ENCODE peak calls at places on chromosomes 6 and 20, in ten cellular contexts. One of them, this sample, is unnamed.

GRCh38 chr20:43667341-43668132 is 623 bp downstream of the MYBL2 start:
- DNase-seq in upper lobe of right lung: no peak
- DNase-seq in cardiac fibroblast: no peak
- DNase-seq in tibial artery: no peak
- DNase-seq in ovary: no peak
- DNase-seq in endodermal cell: peak; percentile 84
- DNase-seq in PC-9: no peak
- DNase-seq in AG04450: no peak
- DNase-seq in AG09309: no peak
- DNase-seq in MM.1S: peak; percentile 18
- DNase-seq in this sample: no peak

GRCh38 chr6:26172496-26172958 is 85.3 kb downstream of the HFE start:
- DNase-seq in cardiac fibroblast: peak; percentile 57
- DNase-seq in tibial artery: no peak
- DNase-seq in ovary: no peak
- DNase-seq in endodermal cell: no peak
- DNase-seq in upper lobe of right lung: no peak
- DNase-seq in PC-9: no peak
- DNase-seq in AG04450: no peak
- DNase-seq in MM.1S: peak; percentile 43
- DNase-seq in AG09309: no peak
- DNase-seq in this sample: no peak

GRCh38 chr6:14079971-14080370 is 37.6 kb upstream of the CD83 start:
- DNase-seq in upper lobe of right lung: no peak
- DNase-seq in cardiac fibroblast: no peak
- DNase-seq in endodermal cell: no peak
- DNase-seq in AG09309: no peak
- DNase-seq in MM.1S: no peak
- DNase-seq in ovary: no peak
- DNase-seq in tibial artery: no peak
- DNase-seq in PC-9: no peak
- DNase-seq in AG04450: no peak
- DNase-seq in this sample: no peak

GRCh38 chr20:14957416-14957815 is 620.0 kb upstream of the FLRT3 start:
- DNase-seq in AG04450: no peak
- DNase-seq in ovary: no peak
- DNase-seq in tibial artery: no peak
- DNase-seq in PC-9: no peak
- DNase-seq in endodermal cell: peak; percentile 61
- DNase-seq in AG09309: no peak
- DNase-seq in MM.1S: no peak
- DNase-seq in cardiac fibroblast: no peak
- DNase-seq in upper lobe of right lung: no peak
- DNase-seq in this sample: no peak

GRCh38 chr6:19605624-19606023 is 231.5 kb upstream of the ID4 start:
- DNase-seq in endodermal cell: no peak
- DNase-seq in AG09309: no peak
- DNase-seq in upper lobe of right lung: no peak
- DNase-seq in MM.1S: no peak
- DNase-seq in cardiac fibroblast: no peak
- DNase-seq in PC-9: no peak
- DNase-seq in ovary: no peak
- DNase-seq in tibial artery: no peak
- DNase-seq in AG04450: no peak
- DNase-seq in this sample: no peak

GRCh38 chr6:170286246-170286933 is 4.5 kb downstream of the DLL1 start:
- DNase-seq in AG09309: no peak
- DNase-seq in cardiac fibroblast: peak; percentile 78
- DNase-seq in MM.1S: no peak
- DNase-seq in upper lobe of right lung: peak; percentile 65
- DNase-seq in endodermal cell: peak; percentile 72
- DNase-seq in tibial artery: no peak
- DNase-seq in ovary: no peak
- DNase-seq in AG04450: no peak
- DNase-seq in PC-9: no peak
- DNase-seq in this sample: no peak

GRCh38 chr6:126947070-126947469 is 171.4 kb upstream of the RSPO3 start:
- DNase-seq in upper lobe of right lung: no peak
- DNase-seq in endodermal cell: no peak
- DNase-seq in PC-9: no peak
- DNase-seq in MM.1S: no peak
- DNase-seq in AG04450: no peak
- DNase-seq in cardiac fibroblast: no peak
- DNase-seq in ovary: no peak
- DNase-seq in tibial artery: peak; percentile 87
- DNase-seq in AG09309: no peak
- DNase-seq in this sample: peak; percentile 14

GRCh38 chr6:129263117-129263516 is 380.2 kb downstream of the LAMA2 start:
- DNase-seq in ovary: no peak
- DNase-seq in endodermal cell: no peak
- DNase-seq in MM.1S: no peak
- DNase-seq in upper lobe of right lung: no peak
- DNase-seq in cardiac fibroblast: no peak
- DNase-seq in PC-9: no peak
- DNase-seq in AG04450: no peak
- DNase-seq in tibial artery: no peak
- DNase-seq in AG09309: no peak
- DNase-seq in this sample: no peak

GRCh38 chr20:37416202-37417145 is 70.5 kb downstream of the SRC start:
- DNase-seq in upper lobe of right lung: no peak
- DNase-seq in PC-9: no peak
- DNase-seq in AG09309: no peak
- DNase-seq in cardiac fibroblast: no peak
- DNase-seq in MM.1S: no peak
- DNase-seq in endodermal cell: peak; percentile 53
- DNase-seq in ovary: no peak
- DNase-seq in AG04450: no peak
- DNase-seq in tibial artery: no peak
- DNase-seq in this sample: no peak

GRCh38 chr20:37418591-37418990 is 72.7 kb downstream of the SRC start:
- DNase-seq in PC-9: no peak
- DNase-seq in upper lobe of right lung: no peak
- DNase-seq in AG09309: no peak
- DNase-seq in MM.1S: no peak
- DNase-seq in cardiac fibroblast: no peak
- DNase-seq in AG04450: no peak
- DNase-seq in endodermal cell: no peak
- DNase-seq in tibial artery: no peak
- DNase-seq in ovary: no peak
- DNase-seq in this sample: no peak

GRCh38 chr20:37417146-37417856 is 71.4 kb downstream of the SRC start:
- DNase-seq in AG04450: no peak
- DNase-seq in upper lobe of right lung: no peak
- DNase-seq in endodermal cell: peak; percentile 60
- DNase-seq in AG09309: no peak
- DNase-seq in cardiac fibroblast: no peak
- DNase-seq in MM.1S: no peak
- DNase-seq in tibial artery: no peak
- DNase-seq in ovary: no peak
- DNase-seq in PC-9: no peak
- DNase-seq in this sample: no peak

GRCh38 chr20:37419307-37419706 is 73.4 kb downstream of the SRC start:
- DNase-seq in endodermal cell: no peak
- DNase-seq in ovary: no peak
- DNase-seq in cardiac fibroblast: no peak
- DNase-seq in upper lobe of right lung: no peak
- DNase-seq in MM.1S: no peak
- DNase-seq in tibial artery: no peak
- DNase-seq in PC-9: no peak
- DNase-seq in AG04450: no peak
- DNase-seq in AG09309: no peak
- DNase-seq in this sample: no peak

DNA sequence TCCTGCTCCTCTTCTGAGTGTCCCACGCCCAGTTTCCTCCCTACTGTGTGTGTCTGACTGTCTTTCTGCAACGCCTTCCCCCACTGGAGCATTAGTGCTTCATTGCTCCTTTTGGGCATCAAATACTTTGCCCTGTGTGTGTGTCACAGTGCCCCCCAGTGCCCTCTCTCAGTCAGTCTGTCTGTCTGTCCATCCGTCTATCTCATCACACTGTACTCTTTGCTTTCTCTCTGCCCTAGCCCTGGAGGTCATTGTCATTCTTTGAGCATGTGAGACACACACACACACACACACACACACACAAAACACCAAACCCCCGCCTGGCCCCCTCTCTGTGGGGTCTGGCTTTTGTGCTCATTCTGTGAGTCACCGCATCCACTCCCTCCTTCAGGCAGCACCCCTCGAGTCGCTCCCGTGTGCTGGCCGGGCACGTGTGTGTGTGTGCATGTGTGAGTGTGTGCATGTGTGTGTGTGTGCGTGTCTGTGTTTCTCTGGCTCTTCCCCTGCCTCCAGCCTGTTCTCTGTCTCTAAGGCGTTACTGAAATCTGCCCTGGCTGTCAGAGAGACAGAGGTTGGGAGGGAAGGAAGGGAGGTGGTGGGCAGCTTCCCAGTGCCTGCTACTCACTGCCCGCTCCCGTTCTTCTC is 72.0 kb downstream of the SRC start:
- DNase-seq in AG09309: no peak
- DNase-seq in AG04450: no peak
- DNase-seq in upper lobe of right lung: no peak
- DNase-seq in cardiac fibroblast: no peak
- DNase-seq in MM.1S: no peak
- DNase-seq in ovary: no peak
- DNase-seq in tibial artery: no peak
- DNase-seq in endodermal cell: no peak
- DNase-seq in PC-9: no peak
- DNase-seq in this sample: no peak
- TF ChIP-seq CTCF in AG09309: peak; percentile 3
- TF ChIP-seq CTCF in AG04450: no peak
- TF ChIP-seq CTCF in upper lobe of right lung: no peak
- TF ChIP-seq CTCF in cardiac fibroblast: no peak
- TF ChIP-seq CTCF in MM.1S: no peak
- TF ChIP-seq CTCF in ovary: no peak
- TF ChIP-seq CTCF in tibial artery: no peak
- TF ChIP-seq CTCF in endodermal cell: no peak
- TF ChIP-seq CTCF in PC-9: no peak
- TF ChIP-seq CTCF in this sample: no peak

GRCh38 chr6:156511570-156511969 is 265.6 kb upstream of the ARID1B start:
- DNase-seq in AG04450: no peak
- DNase-seq in cardiac fibroblast: no peak
- DNase-seq in MM.1S: no peak
- DNase-seq in PC-9: no peak
- DNase-seq in upper lobe of right lung: no peak
- DNase-seq in AG09309: no peak
- DNase-seq in ovary: no peak
- DNase-seq in tibial artery: no peak
- DNase-seq in endodermal cell: no peak
- DNase-seq in this sample: no peak

GRCh38 chr6:156517090-156517489 is 260.1 kb upstream of the ARID1B start:
- DNase-seq in ovary: no peak
- DNase-seq in AG04450: no peak
- DNase-seq in AG09309: no peak
- DNase-seq in tibial artery: no peak
- DNase-seq in endodermal cell: no peak
- DNase-seq in cardiac fibroblast: no peak
- DNase-seq in upper lobe of right lung: no peak
- DNase-seq in PC-9: no peak
- DNase-seq in MM.1S: no peak
- DNase-seq in this sample: no peak

GRCh38 chr6:156514186-156514585 is 263.0 kb upstream of the ARID1B start:
- DNase-seq in AG04450: no peak
- DNase-seq in upper lobe of right lung: no peak
- DNase-seq in endodermal cell: no peak
- DNase-seq in tibial artery: no peak
- DNase-seq in ovary: no peak
- DNase-seq in PC-9: no peak
- DNase-seq in MM.1S: no peak
- DNase-seq in cardiac fibroblast: no peak
- DNase-seq in AG09309: no peak
- DNase-seq in this sample: no peak

GRCh38 chr6:156513504-156513903 is 263.7 kb upstream of the ARID1B start:
- DNase-seq in upper lobe of right lung: no peak
- DNase-seq in ovary: no peak
- DNase-seq in PC-9: no peak
- DNase-seq in tibial artery: no peak
- DNase-seq in AG04450: no peak
- DNase-seq in AG09309: no peak
- DNase-seq in MM.1S: no peak
- DNase-seq in endodermal cell: no peak
- DNase-seq in cardiac fibroblast: no peak
- DNase-seq in this sample: no peak

DNA sequence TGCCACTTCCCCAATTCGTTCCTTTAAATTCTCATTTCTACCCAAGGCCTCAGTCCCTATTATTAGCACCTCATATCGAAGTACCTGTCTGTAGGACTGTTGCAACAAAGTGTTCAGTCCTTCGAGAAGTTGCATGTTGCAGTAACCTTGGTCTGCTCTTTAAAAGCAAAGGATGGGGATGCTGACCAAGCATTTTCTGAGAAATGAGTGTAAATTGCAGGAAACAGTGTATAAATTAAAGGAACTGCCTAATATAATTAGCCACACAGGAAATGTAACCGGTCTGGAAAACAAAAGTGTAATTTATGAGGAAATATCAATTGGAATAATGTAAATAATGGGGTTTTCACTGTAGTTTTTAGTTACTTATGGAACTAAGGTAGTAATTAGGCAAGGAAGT is 261.9 kb upstream of the ARID1B start:
- DNase-seq in tibial artery: no peak
- DNase-seq in endodermal cell: no peak
- DNase-seq in MM.1S: no peak
- DNase-seq in AG04450: no peak
- DNase-seq in AG09309: no peak
- DNase-seq in ovary: no peak
- DNase-seq in PC-9: no peak
- DNase-seq in upper lobe of right lung: no peak
- DNase-seq in cardiac fibroblast: no peak
- DNase-seq in this sample: no peak
- H3K4me3 ChIP-seq in tibial artery: no peak overlapping the region
- H3K4me3 ChIP-seq in endodermal cell: no peak overlapping the region
- H3K4me3 ChIP-seq in MM.1S: no peak overlapping the region
- H3K4me3 ChIP-seq in AG04450: no peak overlapping the region
- H3K4me3 ChIP-seq in AG09309: no peak overlapping the region
- H3K4me3 ChIP-seq in ovary: no peak overlapping the region
- H3K4me3 ChIP-seq in PC-9: no peak overlapping the region
- H3K4me3 ChIP-seq in upper lobe of right lung: no peak overlapping the region
- H3K4me3 ChIP-seq in cardiac fibroblast: no peak overlapping the region
- H3K4me3 ChIP-seq in this sample: no peak overlapping the region

DNA sequence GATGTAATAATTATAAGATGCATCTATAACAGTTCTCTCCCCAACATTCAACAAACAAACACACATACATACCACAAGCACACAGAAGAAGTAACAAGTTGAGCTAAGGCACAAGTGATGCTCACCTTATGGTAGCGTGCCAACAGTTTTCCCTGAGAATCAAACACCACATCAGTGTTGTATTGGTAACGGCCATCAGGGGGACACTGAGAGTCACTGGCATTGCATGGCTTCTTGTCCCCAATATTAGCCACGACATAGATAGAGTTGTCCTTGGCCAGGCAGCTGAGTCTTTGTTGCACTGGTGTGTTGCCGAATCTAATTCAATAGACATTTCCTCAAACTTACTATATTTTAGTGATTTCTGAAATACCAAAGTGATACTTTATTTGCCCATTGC is 14.8 kb upstream of the VNN1 start:
- DNase-seq in PC-9: no peak
- DNase-seq in AG09309: no peak
- DNase-seq in tibial artery: no peak
- DNase-seq in ovary: no peak
- DNase-seq in AG04450: no peak
- DNase-seq in cardiac fibroblast: no peak
- DNase-seq in endodermal cell: peak; percentile 68
- DNase-seq in MM.1S: no peak
- DNase-seq in upper lobe of right lung: no peak
- DNase-seq in this sample: no peak
- TF ChIP-seq CTCF in PC-9: peak; percentile 38
- TF ChIP-seq CTCF in AG09309: no peak
- TF ChIP-seq CTCF in tibial artery: no peak
- TF ChIP-seq CTCF in ovary: no peak
- TF ChIP-seq CTCF in AG04450: no peak
- TF ChIP-seq CTCF in cardiac fibroblast: no peak
- TF ChIP-seq CTCF in endodermal cell: peak; percentile 71
- TF ChIP-seq CTCF in MM.1S: peak; percentile 5
- TF ChIP-seq CTCF in upper lobe of right lung: no peak
- TF ChIP-seq CTCF in this sample: no peak

GRCh38 chr20:6055161-6055783 is 1.4 kb upstream of the LRRN4 start:
- DNase-seq in endodermal cell: no peak
- DNase-seq in PC-9: no peak
- DNase-seq in upper lobe of right lung: no peak
- DNase-seq in cardiac fibroblast: no peak
- DNase-seq in ovary: no peak
- DNase-seq in tibial artery: no peak
- DNase-seq in AG09309: no peak
- DNase-seq in AG04450: no peak
- DNase-seq in MM.1S: no peak
- DNase-seq in this sample: no peak

GRCh38 chr20:6053776-6054688 is at the start of gene LRRN4:
- DNase-seq in endodermal cell: peak; percentile 88
- DNase-seq in ovary: no peak
- DNase-seq in AG04450: no peak
- DNase-seq in cardiac fibroblast: peak; percentile 16
- DNase-seq in PC-9: peak; percentile 79
- DNase-seq in AG09309: no peak
- DNase-seq in tibial artery: no peak
- DNase-seq in MM.1S: no peak
- DNase-seq in upper lobe of right lung: peak; percentile 69
- DNase-seq in this sample: no peak

GRCh38 chr20:6053064-6053775 is 640 bp downstream of the LRRN4 start:
- DNase-seq in AG09309: no peak
- DNase-seq in ovary: no peak
- DNase-seq in PC-9: no peak
- DNase-seq in AG04450: no peak
- DNase-seq in cardiac fibroblast: no peak
- DNase-seq in upper lobe of right lung: no peak
- DNase-seq in endodermal cell: no peak
- DNase-seq in tibial artery: no peak
- DNase-seq in MM.1S: no peak
- DNase-seq in this sample: no peak

GRCh38 chr20:6048391-6048790 is 5.5 kb downstream of the LRRN4 start:
- DNase-seq in PC-9: no peak
- DNase-seq in ovary: no peak
- DNase-seq in upper lobe of right lung: no peak
- DNase-seq in endodermal cell: no peak
- DNase-seq in AG04450: no peak
- DNase-seq in tibial artery: no peak
- DNase-seq in MM.1S: no peak
- DNase-seq in AG09309: no peak
- DNase-seq in cardiac fibroblast: no peak
- DNase-seq in this sample: no peak

GRCh38 chr20:6051505-6051904 is 2.4 kb downstream of the LRRN4 start:
- DNase-seq in cardiac fibroblast: peak; percentile 45
- DNase-seq in ovary: no peak
- DNase-seq in AG09309: peak; percentile 48
- DNase-seq in endodermal cell: no peak
- DNase-seq in upper lobe of right lung: no peak
- DNase-seq in tibial artery: no peak
- DNase-seq in MM.1S: no peak
- DNase-seq in AG04450: peak; percentile 11
- DNase-seq in PC-9: no peak
- DNase-seq in this sample: no peak
- H3K4me3 ChIP-seq in cardiac fibroblast: no peak overlapping the region
- H3K4me3 ChIP-seq in ovary: no peak overlapping the region
- H3K4me3 ChIP-seq in AG09309: peak overlapping the region; percentile 34
- H3K4me3 ChIP-seq in endodermal cell: peak overlapping the region; percentile 80
- H3K4me3 ChIP-seq in upper lobe of right lung: peak overlapping the region; percentile 45
- H3K4me3 ChIP-seq in tibial artery: no peak overlapping the region
- H3K4me3 ChIP-seq in MM.1S: peak overlapping the region; percentile 54
- H3K4me3 ChIP-seq in AG04450: peak overlapping the region; percentile 43
- H3K4me3 ChIP-seq in PC-9: no peak overlapping the region
- H3K4me3 ChIP-seq in this sample: no peak overlapping the region

This sample was measured in retinal pigment epithelial cell.